ENCODE peak calls at places on chromosomes 1 and 21, in four cellular contexts. L is body of pancreas, S is H9, I is left lung. Y is an unnamed sample.
A peak's percentile ranks its signal among the peaks of the same experiment; 100 is the strongest.

GRCh38 chr21:29342394-29342957 is 43.8 kb downstream of the BACH1 start:
- DNase-seq in L (peak; percentile 30), S (no peak), I (no peak), Y (no peak)

GRCh38 chr1:117676615-117677130 is 70.8 kb downstream of the TENT5C start:
- DNase-seq in L (no peak), S (no peak), I (no peak), Y (no peak)

GRCh38 chr1:228352677-228353481 is 53.8 kb downstream of the TRIM11 start:
- DNase-seq in L (no peak), S (no peak), I (peak; percentile 72), Y (no peak)

GRCh38 chr1:240888039-240888786 is 276.3 kb upstream of the GREM2 start:
- DNase-seq in L (peak; percentile 63), S (peak; percentile 82), I (no peak), Y (peak; percentile 82)

GRCh38 chr1:232221790-232222499 is 408.0 kb downstream of the SIPA1L2 start:
- DNase-seq in L (no peak), S (no peak), I (no peak), Y (no peak)

GRCh38 chr1:100323428-100324106 is 28.7 kb upstream of the CDC14A start:
- DNase-seq in L (no peak), S (no peak), I (no peak), Y (no peak)

GRCh38 chr1:187928288-187928687 is 1099.5 kb downstream of the PLA2G4A start:
- DNase-seq in L (no peak), S (peak; percentile 45), I (no peak), Y (peak; percentile 63)

GRCh38 chr1:160168609-160169369 is 17.4 kb downstream of the ATP1A4 start:
- DNase-seq in L (no peak), S (peak; percentile 86), I (no peak), Y (no peak)

GRCh38 chr21:45644041-45644906 is 749 bp downstream of the PCBP3 start:
- DNase-seq in L (no peak), S (no peak), I (no peak), Y (no peak)

GRCh38 chr1:52055854-52056109 is 313 bp upstream of the BTF3L4 start:
- DNase-seq in L (no peak), S (no peak), I (no peak), Y (no peak)

GRCh38 chr1:52055066-52055853 is at the start of gene TXNDC12:
- DNase-seq in L (peak; percentile 85), S (peak; percentile 93), I (peak; percentile 93), Y (peak; percentile 87)

GRCh38 chr1:52056937-52057231 is 789 bp downstream of the BTF3L4 start:
- DNase-seq in L (no peak), S (no peak), I (no peak), Y (no peak)

GRCh38 chr1:52057245-52057644 is 1.1 kb downstream of the BTF3L4 start:
- DNase-seq in L (no peak), S (no peak), I (no peak), Y (no peak)

DNA sequence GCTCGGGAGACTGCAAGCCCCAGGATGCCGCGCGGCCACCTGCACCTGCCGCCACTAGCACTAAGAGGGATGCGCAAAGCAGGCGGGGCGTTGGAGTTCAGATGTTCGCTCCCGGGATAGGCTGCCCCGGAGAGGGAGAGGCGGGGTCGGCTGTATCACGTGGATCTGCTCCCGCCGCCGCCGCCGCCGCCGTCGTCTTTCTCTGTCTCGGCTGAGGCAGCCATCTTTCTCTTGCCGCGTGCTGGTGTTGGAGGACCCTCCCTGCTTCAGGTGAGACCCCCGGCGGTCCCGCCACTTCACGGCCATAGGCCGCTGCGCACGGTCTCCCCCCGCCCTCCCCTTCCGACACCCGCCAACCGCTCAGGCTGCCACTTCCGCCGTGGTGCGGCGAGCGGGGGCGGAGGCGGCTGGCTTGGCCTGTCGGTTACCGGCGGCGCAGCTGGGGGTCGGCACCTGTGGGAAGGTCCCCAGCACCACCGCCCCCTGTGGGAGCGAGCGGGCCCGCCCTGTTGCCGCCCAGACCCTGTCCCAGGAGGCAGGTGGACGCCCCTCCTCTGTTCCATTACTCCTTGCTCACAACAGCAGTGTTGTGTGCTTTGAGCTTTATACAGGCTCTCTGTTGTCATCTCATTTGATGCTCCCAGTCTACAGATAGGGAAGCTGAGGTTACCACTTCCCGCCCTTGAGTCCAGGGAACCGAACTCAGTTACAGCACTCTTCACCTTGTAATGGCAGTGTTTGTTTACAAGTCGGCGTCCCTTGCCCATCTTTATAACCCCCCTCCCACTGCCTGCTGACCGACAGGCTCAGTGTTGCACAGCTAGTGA is at the start of gene BTF3L4:
- DNase-seq in L (peak; percentile 96), S (peak; percentile 98), I (peak; percentile 97), Y (peak; percentile 96)
- TF ChIP-seq CTCF in L (peak; percentile 3), S (peak; percentile 37), I (no peak), Y (no peak)

GRCh38 chr1:38502772-38503171 is 356.8 kb downstream of the RRAGC start:
- DNase-seq in L (no peak), S (peak; percentile 87), I (no peak), Y (no peak)
- TF ChIP-seq CTCF in L (no peak), S (peak; percentile 92), I (no peak), Y (no peak)

GRCh38 chr1:150619576-150620509 is 9.6 kb downstream of the ENSA start:
- DNase-seq in L (peak; percentile 54), S (no peak), I (no peak), Y (peak; percentile 43)

GRCh38 chr1:150622219-150622975 is 7.0 kb downstream of the ENSA start:
- DNase-seq in L (no peak), S (peak; percentile 78), I (peak; percentile 82), Y (no peak)

GRCh38 chr1:150626150-150626549 is 3.3 kb downstream of the ENSA start:
- DNase-seq in L (no peak), S (no peak), I (no peak), Y (no peak)

GRCh38 chr1:150620919-150621318 is 8.5 kb downstream of the ENSA start:
- DNase-seq in L (no peak), S (no peak), I (no peak), Y (no peak)

DNA sequence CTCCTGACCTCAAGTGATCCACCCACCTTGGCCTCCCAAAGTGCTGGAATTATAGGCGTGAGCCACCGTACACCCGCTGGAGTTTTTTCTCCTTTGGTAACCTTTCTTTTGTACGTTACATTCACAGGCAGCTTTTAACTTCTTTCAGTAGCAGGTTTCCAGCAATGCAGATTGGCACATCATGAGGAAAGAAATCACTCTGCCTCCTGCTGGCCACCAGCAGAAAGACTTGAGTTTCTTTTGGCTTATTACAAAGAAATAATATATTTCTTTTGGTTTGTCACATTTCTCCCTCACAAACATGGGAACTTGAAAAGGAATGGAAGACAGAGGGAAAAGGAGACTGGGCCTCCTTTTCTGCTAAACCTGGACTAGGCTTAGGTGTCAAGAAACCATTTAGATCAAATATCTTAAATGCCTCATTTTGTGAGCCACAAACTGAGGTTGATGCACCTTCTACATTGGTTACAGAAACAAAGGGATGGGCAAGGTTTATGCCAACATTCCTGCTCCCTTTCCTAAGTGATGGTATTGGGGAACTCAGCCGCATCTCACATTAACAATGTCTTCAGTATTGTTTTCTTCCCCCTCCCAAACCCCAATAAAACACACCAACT is 7.8 kb downstream of the ENSA start:
- DNase-seq in L (peak; percentile 69), S (no peak), I (no peak), Y (peak; percentile 48)
- TF ChIP-seq CTCF in L (peak; percentile 75), S (peak; percentile 80), I (peak; percentile 69), Y (peak; percentile 65)

GRCh38 chr1:18012686-18013085 is 94.9 kb upstream of the IGSF21 start:
- DNase-seq in L (no peak), S (no peak), I (no peak), Y (no peak)
- TF ChIP-seq CTCF in L (no peak), S (no peak), I (no peak), Y (no peak)

Y was measured in Calu3.